ENCODE peak calls at places on chromosomes 7 and 10, in four cellular contexts. H is GM23338, S is K562, V is PC-9. E is an unnamed sample. For H3K4me1, the result is how much of the 10 kb centered on the place peaks cover.

GRCh38 chr7:11155883-11156282 is 182.2 kb downstream of the PHF14 start:
- DNase-seq in H (no peak), S (no peak), V (no peak), E (no peak)

GRCh38 chr7:44639701-44640321 is 33.4 kb downstream of the OGDH start:
- DNase-seq in H (peak), S (no peak), V (peak), E (no peak)

GRCh38 chr7:34453150-34453549 is 204.9 kb upstream of the NPSR1 start:
- DNase-seq in H (no peak), S (no peak), V (no peak), E (no peak)

GRCh38 chr7:33982425-33982786 is 77.1 kb downstream of the BMPER start:
- DNase-seq in H (peak), S (no peak), V (no peak), E (peak)

GRCh38 chr7:141641876-141642275 is 60.1 kb downstream of the DENND11 start:
- DNase-seq in H (no peak), S (no peak), V (no peak), E (no peak)

GRCh38 chr10:122565766-122566206 is 5.2 kb downstream of the DMBT1 start:
- DNase-seq in H (peak), S (peak), V (peak), E (peak)

GRCh38 chr10:81026597-81026996 is 488.9 kb downstream of the SH2D4B start:
- DNase-seq in H (no peak), S (no peak), V (no peak), E (no peak)

GRCh38 chr7:114081606-114082425 is 163.0 kb upstream of the PPP1R3A start:
- DNase-seq in H (peak), S (peak), V (peak), E (peak)

GRCh38 chr7:5279734-5280133 is 3.0 kb upstream of the SLC29A4 start:
- DNase-seq in H (no peak), S (no peak), V (no peak), E (no peak)

GRCh38 chr10:58531084-58531695 is 18.5 kb downstream of the BICC1 start:
- DNase-seq in H (peak), S (peak), V (peak), E (peak)

GRCh38 chr10:83432296-83433045 is 706.8 kb upstream of the GHITM start:
- DNase-seq in H (no peak), S (no peak), V (no peak), E (no peak)

GRCh38 chr7:123499211-123499968 is 35.0 kb downstream of the IQUB start:
- DNase-seq in H (no peak), S (no peak), V (no peak), E (no peak)

GRCh38 chr10:97007417-97007816 is 175.3 kb downstream of the LCOR start:
- DNase-seq in H (no peak), S (peak), V (no peak), E (no peak)

GRCh38 chr10:133230387-133231195 is 574 bp downstream of the UTF1 start:
- DNase-seq in H (peak), S (peak), V (no peak), E (no peak)

GRCh38 chr10:28480566-28480965 is 52.4 kb upstream of the WAC start:
- DNase-seq in H (no peak), S (no peak), V (no peak), E (no peak)

GRCh38 chr10:133277277-133277992 is 767 bp upstream of the ADAM8 start:
- DNase-seq in H (no peak), S (no peak), V (no peak), E (no peak)

GRCh38 chr7:94909023-94909466 is 1.7 kb downstream of the PPP1R9A start:
- DNase-seq in H (no peak), S (no peak), V (no peak), E (no peak)

GRCh38 chr7:93889261-93889660 is 1.3 kb downstream of the TFPI2 start:
- DNase-seq in H (no peak), S (no peak), V (no peak), E (no peak)

GRCh38 chr10:63237396-63237795 is 104.3 kb downstream of the NRBF2 start:
- DNase-seq in H (no peak), S (no peak), V (no peak), E (no peak)

GRCh38 chr10:91080776-91081175 is 139.7 kb upstream of the PCGF5 start:
- DNase-seq in H (no peak), S (no peak), V (no peak), E (no peak)
- H2AFZ ChIP-seq in H (peak), S (no peak), V (no peak), E (no peak)

DNA sequence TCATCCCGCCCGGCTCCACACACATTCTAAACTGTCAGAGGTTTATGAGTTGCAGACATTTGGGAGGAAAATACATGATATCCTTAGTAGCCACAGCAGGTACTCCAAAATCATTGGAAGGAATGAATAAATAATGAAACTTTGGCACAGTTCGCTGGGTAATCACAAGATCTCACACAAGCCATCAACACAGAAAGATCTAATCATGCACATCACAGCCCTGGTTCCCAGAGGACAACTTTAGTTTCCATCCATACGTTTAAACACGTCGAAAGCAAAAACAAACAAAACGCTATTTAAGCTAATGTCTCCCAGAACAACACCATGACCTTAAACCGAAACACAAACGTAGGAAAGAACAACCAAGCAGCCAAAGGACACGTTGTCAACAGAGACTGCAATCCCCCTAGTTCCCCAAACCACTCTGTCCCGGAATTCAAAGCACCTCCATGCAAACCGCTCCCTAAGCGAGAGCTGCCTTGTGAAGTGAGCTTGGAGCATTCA is 12.3 kb downstream of the SVIL start:
- DNase-seq in H (no peak), S (no peak), V (no peak), E (no peak)
- H3K4me1 ChIP-seq in H (under half), S (under half), V (under half), E (under half)

GRCh38 chr7:148485618-148486017 is 104.9 kb upstream of the C7orf33 start:
- DNase-seq in H (no peak), S (no peak), V (no peak), E (peak)
- H3K4me2 ChIP-seq in H (no peak), S (no peak), V (no peak), E (no peak)

DNA sequence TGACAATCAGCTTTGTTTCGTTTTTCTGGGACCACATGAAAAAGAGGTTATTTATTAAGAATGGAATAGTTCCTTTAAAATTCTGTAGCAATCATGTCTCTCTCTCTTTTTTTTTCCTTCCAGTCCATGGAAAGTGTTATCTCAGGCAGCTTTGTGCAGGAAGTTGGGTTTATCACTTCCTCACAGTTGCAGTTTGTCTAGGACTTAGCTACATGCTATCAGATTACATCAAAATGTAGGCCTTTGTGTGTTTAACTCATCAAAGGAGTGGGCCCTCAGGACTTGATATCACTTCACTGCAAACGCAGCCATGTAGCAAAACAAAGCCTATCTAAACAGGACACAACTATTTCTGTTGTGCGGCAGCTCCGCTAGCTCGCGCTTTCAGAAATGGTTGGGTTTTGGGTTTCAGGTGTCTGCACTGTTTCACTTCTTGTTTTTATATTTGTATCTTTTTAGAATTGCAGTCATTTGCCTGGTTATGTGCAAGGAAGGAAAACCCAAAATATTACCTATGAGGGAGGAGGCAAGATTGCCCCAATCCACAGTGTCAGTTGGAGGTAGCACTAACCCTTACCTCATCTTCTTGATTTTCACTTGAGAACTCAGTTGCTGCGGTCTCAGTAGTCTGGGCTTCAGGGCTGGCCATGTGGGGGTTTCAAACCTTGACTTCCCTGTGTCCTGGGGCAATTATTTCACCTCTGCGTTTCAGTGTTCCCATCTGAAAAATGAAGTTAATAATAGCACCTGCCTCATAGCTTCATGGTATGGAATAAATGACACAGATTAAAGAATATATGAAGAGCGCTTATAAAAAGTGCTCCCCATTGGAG is 66.7 kb downstream of the HHEX start:
- DNase-seq in H (no peak), S (peak), V (no peak), E (peak)
- H2AFZ ChIP-seq in H (peak), S (peak), V (no peak), E (no peak)

GRCh38 chr10:110429301-110429700 is 68.4 kb upstream of the DUSP5 start:
- DNase-seq in H (no peak), S (no peak), V (no peak), E (no peak)

GRCh38 chr10:110426294-110427153 is 71.2 kb upstream of the DUSP5 start:
- DNase-seq in H (no peak), S (no peak), V (no peak), E (peak)

GRCh38 chr10:110423650-110424049 is 74.1 kb upstream of the DUSP5 start:
- DNase-seq in H (no peak), S (no peak), V (no peak), E (no peak)

GRCh38 chr10:110422548-110422947 is 75.2 kb upstream of the DUSP5 start:
- DNase-seq in H (no peak), S (no peak), V (no peak), E (no peak)

GRCh38 chr10:110425684-110426293 is 71.9 kb upstream of the DUSP5 start:
- DNase-seq in H (no peak), S (peak), V (peak), E (peak)
- H3K4me1 ChIP-seq in H (under half), S (under half), V (half or more), E (under half)

DNA sequence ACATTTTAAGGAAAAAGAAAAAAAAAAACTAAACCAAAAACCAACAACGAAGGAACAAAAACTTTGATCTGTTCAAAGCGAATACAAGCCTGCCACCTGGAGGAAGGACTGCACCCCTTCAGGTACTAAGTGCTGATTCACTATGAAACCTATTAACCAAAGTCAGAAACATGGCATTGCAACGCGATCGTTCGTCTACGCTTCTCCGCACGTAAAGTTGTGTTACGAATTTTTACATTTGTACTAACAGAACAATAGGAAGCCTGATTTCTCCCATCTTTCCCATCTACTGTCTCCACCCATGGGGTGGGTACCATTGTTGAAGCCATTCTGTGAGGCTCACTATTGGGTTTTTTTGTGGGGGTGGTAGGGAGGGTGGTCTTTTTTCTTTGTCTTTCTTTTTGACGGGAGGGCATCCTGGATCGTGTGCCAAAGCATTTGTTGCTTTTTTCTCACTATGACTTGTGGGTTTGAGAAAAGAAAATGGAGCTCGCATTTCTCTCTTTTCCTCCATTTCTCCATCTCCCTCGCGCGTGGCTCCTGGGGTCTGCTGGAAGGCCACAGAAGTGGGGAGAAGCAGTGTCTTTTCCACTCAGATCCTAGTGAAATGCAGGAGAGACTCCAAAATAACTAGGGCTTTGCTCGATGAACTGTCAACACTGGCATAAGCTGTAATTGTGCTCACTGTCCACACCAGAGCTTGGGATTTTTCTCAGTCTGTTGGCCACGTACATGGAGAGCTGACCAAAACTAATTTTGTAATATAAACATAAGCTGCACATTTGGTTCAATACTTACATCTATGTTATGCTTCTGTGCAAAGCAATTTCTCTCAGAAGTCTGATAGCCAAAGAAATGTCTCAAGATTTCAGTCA is 100.9 kb upstream of the YAE1 start:
- DNase-seq in H (peak), S (peak), V (peak), E (peak)
- H3K4me2 ChIP-seq in H (peak), S (peak), V (peak), E (no peak)

GRCh38 chr10:13971586-13972475 is 358.9 kb downstream of the FRMD4A start:
- DNase-seq in H (peak), S (no peak), V (no peak), E (no peak)
- H2AFZ ChIP-seq in H (peak), S (no peak), V (no peak), E (no peak)

E was measured in Karpas-422.